ENCODE peak calls at places on chromosome 9, in six cellular contexts. A is adipocyte, T is neural progenitor cell, D is IMR-90, Z is K562, R is neuronal stem cell. V is an unnamed sample.

GRCh38 chr9:4739587-4740372 is 1.2 kb downstream of the AK3 start:
- DNase-seq in T (no peak), D (no peak), A (peak; percentile 58), R (no peak), Z (no peak), V (peak; percentile 4)

GRCh38 chr9:131559416-131560000 is 14.2 kb downstream of the PRRT1B start:
- DNase-seq in Z (no peak), D (no peak), R (no peak), A (no peak), T (no peak), V (no peak)

GRCh38 chr9:72041369-72041768 is 19.0 kb downstream of the C9orf57 start:
- DNase-seq in A (no peak), Z (no peak), T (no peak), D (no peak), R (no peak), V (no peak)

GRCh38 chr9:73437758-73438157 is 286.1 kb downstream of the ANXA1 start:
- DNase-seq in A (peak; percentile 30), Z (no peak), D (no peak), R (no peak), T (no peak), V (no peak)

GRCh38 chr9:81574399-81574798 is 114.9 kb downstream of the TLE1 start:
- DNase-seq in R (no peak), D (peak; percentile 73), T (no peak), Z (no peak), A (peak; percentile 47), V (peak; percentile 28)

GRCh38 chr9:18785604-18786003 is 247.4 kb downstream of the SAXO1 start:
- DNase-seq in Z (no peak), R (no peak), A (no peak), T (no peak), D (no peak), V (no peak)

GRCh38 chr9:136539427-136540412 is 6.1 kb downstream of the NOTCH1 start:
- DNase-seq in D (no peak), R (no peak), T (no peak), Z (peak; percentile 88), A (no peak), V (peak; percentile 94)

GRCh38 chr9:2676466-2676865 is 40.8 kb upstream of the KCNV2 start:
- DNase-seq in A (no peak), D (no peak), T (no peak), R (no peak), Z (no peak), V (no peak)

GRCh38 chr9:136857166-136857565 is 5.0 kb downstream of the MAMDC4 start:
- DNase-seq in Z (no peak), R (no peak), T (no peak), A (no peak), D (no peak), V (no peak)

GRCh38 chr9:124164800-124165199 is 92.9 kb upstream of the NEK6 start:
- DNase-seq in A (no peak), Z (no peak), D (no peak), R (no peak), T (no peak), V (no peak)

GRCh38 chr9:4826417-4827166 is 33.8 kb downstream of the RCL1 start:
- DNase-seq in Z (no peak), A (no peak), R (no peak), T (no peak), D (peak; percentile 60), V (no peak)

GRCh38 chr9:77957652-77958051 is 74.0 kb downstream of the GNAQ start:
- DNase-seq in R (no peak), Z (no peak), A (no peak), D (no peak), T (no peak), V (no peak)

GRCh38 chr9:75953218-75953617 is 62.7 kb downstream of the PCSK5 start:
- DNase-seq in R (no peak), A (peak; percentile 37), Z (no peak), T (no peak), D (no peak), V (no peak)

GRCh38 chr9:106897223-106897622 is 34.3 kb downstream of the ZNF462 start:
- DNase-seq in A (peak; percentile 31), Z (no peak), D (peak; percentile 74), R (no peak), T (no peak), V (no peak)

GRCh38 chr9:113187935-113188595 is 33.0 kb downstream of the FKBP15 start:
- DNase-seq in A (peak; percentile 89), T (no peak), R (no peak), D (peak; percentile 94), Z (no peak), V (peak; percentile 65)

GRCh38 chr9:93452710-93453046 is 703 bp downstream of the FAM120AOS start:
- DNase-seq in R (no peak), Z (no peak), D (no peak), T (peak; percentile 44), A (peak; percentile 61), V (peak; percentile 6)

GRCh38 chr9:7234144-7234543 is 476.4 kb downstream of the KDM4C start:
- DNase-seq in Z (peak; percentile 23), D (peak; percentile 22), A (peak; percentile 32), R (peak; percentile 17), T (peak; percentile 68), V (peak; percentile 67)

GRCh38 chr9:102185962-102186361 is 447.5 kb upstream of the GRIN3A start:
- DNase-seq in D (no peak), T (no peak), R (no peak), Z (no peak), A (no peak), V (no peak)

GRCh38 chr9:4581861-4582565 is 80.1 kb upstream of the PLPP6 start:
- DNase-seq in Z (no peak), R (no peak), A (no peak), T (no peak), D (no peak), V (no peak)

GRCh38 chr9:101479337-101480045 is 43.9 kb upstream of the ALDOB start:
- DNase-seq in A (no peak), Z (no peak), T (no peak), D (no peak), R (no peak), V (no peak)

GRCh38 chr9:86217076-86217475 is 42.4 kb downstream of the C9orf153 start:
- DNase-seq in A (no peak), Z (no peak), T (no peak), R (no peak), D (no peak), V (no peak)

GRCh38 chr9:31347082-31347617 is 1037.3 kb upstream of the ACO1 start:
- DNase-seq in D (no peak), T (no peak), A (peak; percentile 64), Z (no peak), R (no peak), V (no peak)

GRCh38 chr9:3888496-3888858 is 362.7 kb upstream of the RFX3 start:
- DNase-seq in A (no peak), Z (no peak), T (no peak), R (no peak), D (no peak), V (no peak)

GRCh38 chr9:121609845-121610637 is 41.4 kb upstream of the DAB2IP start:
- DNase-seq in Z (no peak), A (peak; percentile 14), R (no peak), T (no peak), D (peak; percentile 92), V (peak; percentile 93)

GRCh38 chr9:121613009-121613766 is 38.2 kb upstream of the DAB2IP start:
- DNase-seq in A (no peak), Z (no peak), T (no peak), R (no peak), D (no peak), V (no peak)

GRCh38 chr9:121612511-121612998 is 38.9 kb upstream of the DAB2IP start:
- DNase-seq in D (no peak), Z (no peak), A (no peak), T (peak; percentile 50), R (no peak), V (no peak)

GRCh38 chr9:121607434-121608248 is 43.8 kb upstream of the DAB2IP start:
- DNase-seq in T (peak; percentile 43), A (peak; percentile 43), Z (no peak), R (no peak), D (peak; percentile 60), V (peak; percentile 29)

DNA sequence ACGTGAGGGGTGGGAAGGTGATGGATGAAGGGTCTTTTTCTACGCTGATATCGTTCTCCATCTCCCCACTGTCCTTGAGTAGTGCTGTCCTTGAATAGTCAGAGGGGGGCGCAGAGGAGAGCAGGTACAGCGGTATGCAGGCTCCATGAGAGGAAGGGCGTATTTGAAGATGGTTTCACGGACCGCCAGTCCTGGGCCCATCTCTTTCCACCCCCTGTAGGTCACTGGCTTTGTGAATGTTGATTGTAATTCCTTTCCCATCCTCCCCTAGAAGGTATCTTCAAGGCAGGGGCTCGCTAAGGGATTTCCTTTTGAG is 40.8 kb upstream of the DAB2IP start:
- DNase-seq in Z (no peak), R (no peak), T (peak; percentile 57), D (no peak), A (no peak), V (no peak)
- H3K4me1 ChIP-seq in Z (no peaks in the 10 kb centered on the region), R (peaks cover 15% of the 10 kb centered on the region), T (peaks cover 14% of the 10 kb centered on the region), D (peaks cover 12% of the 10 kb centered on the region), A (peaks cover 18% of the 10 kb centered on the region), V (peaks cover 27% of the 10 kb centered on the region)

DNA sequence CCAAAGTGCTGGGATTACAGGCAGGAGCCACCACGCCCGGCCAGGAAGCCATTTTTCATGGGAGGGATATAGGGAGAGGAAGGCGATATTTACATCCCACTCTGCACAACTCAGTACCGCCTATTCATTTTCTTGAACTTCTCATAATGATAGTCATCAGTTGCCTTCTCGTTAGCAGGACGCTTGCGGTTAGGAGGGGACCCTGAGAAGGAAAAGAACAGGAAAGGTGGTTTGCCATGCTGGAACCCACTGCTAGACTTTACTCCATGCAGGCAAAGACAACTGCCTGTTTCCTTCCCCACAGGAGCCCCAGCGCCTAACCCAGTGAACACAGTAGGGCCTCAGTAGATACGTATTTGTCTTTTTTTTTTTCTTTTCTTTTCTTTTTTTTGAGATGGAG is 4.1 kb upstream of the TOR1A start:
- DNase-seq in R (no peak), T (no peak), D (no peak), Z (no peak), A (no peak), V (no peak)
- H3K4me1 ChIP-seq in R (peaks cover 1% of the 10 kb centered on the region), T (no peaks in the 10 kb centered on the region), D (no peaks in the 10 kb centered on the region), Z (peaks cover 8% of the 10 kb centered on the region), A (no peaks in the 10 kb centered on the region), V (no peaks in the 10 kb centered on the region)

GRCh38 chr9:126375386-126375785 is 48.8 kb downstream of the MVB12B start:
- DNase-seq in Z (no peak), D (peak; percentile 20), T (peak; percentile 35), R (no peak), A (no peak), V (peak; percentile 46)
- H3K4me1 ChIP-seq in Z (no peaks in the 10 kb centered on the region), D (peaks cover 13% of the 10 kb centered on the region), T (peaks cover 68% of the 10 kb centered on the region), R (peaks cover 32% of the 10 kb centered on the region), A (peaks cover 13% of the 10 kb centered on the region), V (peaks cover 66% of the 10 kb centered on the region)

DNA sequence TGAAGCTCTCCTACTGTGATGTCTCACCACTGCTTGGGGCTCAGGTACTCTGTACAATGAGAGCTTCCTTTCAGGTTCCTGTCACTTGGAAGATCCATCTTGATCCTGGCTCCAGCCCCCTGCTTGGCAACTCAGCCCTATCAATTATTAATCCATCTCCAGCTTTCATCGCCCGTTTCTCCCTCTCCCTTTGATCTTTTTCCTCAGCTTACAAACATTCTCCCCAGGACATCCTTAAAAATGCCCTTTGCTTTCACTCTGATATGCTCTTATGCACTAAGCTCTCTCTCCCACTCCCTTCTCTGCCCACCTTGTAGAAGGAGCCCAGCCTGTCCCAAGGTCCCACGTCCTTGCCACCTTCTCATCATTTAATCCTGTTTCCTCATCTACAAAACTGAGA is 109.0 kb downstream of the FRMD3 start:
- DNase-seq in Z (no peak), A (no peak), D (no peak), R (no peak), T (no peak), V (no peak)
- H3K4me1 ChIP-seq in Z (no peaks in the 10 kb centered on the region), A (peaks cover 20% of the 10 kb centered on the region), D (no peaks in the 10 kb centered on the region), R (peaks cover 6% of the 10 kb centered on the region), T (no peaks in the 10 kb centered on the region), V (peaks cover 53% of the 10 kb centered on the region)

GRCh38 chr9:33114746-33115145 is 38.3 kb upstream of the SMU1 start:
- DNase-seq in A (no peak), T (no peak), R (no peak), D (no peak), Z (no peak), V (no peak)
- H3K4me1 ChIP-seq in A (peaks cover 19% of the 10 kb centered on the region), T (no peaks in the 10 kb centered on the region), R (peaks cover 2% of the 10 kb centered on the region), D (peaks cover 5% of the 10 kb centered on the region), Z (no peaks in the 10 kb centered on the region), V (peaks cover 15% of the 10 kb centered on the region)

V was measured in PC-3.